ENCODE peak calls at places on chromosomes 12 and 14, in eight cellular contexts. One of them, this sample, is unnamed.

GRCh38 chr12:106345739-106346138 is 11.8 kb upstream of the POLR3B start:
- DNase-seq in hippocampal formation: peak
- DNase-seq in HCEC 1CT: peak
- DNase-seq in T-helper 9 cell: no peak
- DNase-seq in colonic mucosa: peak
- DNase-seq in Caco-2: peak
- DNase-seq in body of pancreas: peak
- DNase-seq in KG1: no peak
- DNase-seq in this sample: peak

GRCh38 chr14:38203929-38204716 is 3.6 kb upstream of the SSTR1 start:
- DNase-seq in T-helper 9 cell: no peak
- DNase-seq in colonic mucosa: no peak
- DNase-seq in body of pancreas: no peak
- DNase-seq in hippocampal formation: no peak
- DNase-seq in HCEC 1CT: no peak
- DNase-seq in KG1: no peak
- DNase-seq in Caco-2: no peak
- DNase-seq in this sample: no peak

GRCh38 chr12:23222801-23223200 is 597.8 kb downstream of the ETNK1 start:
- DNase-seq in hippocampal formation: no peak
- DNase-seq in colonic mucosa: no peak
- DNase-seq in body of pancreas: no peak
- DNase-seq in Caco-2: no peak
- DNase-seq in HCEC 1CT: no peak
- DNase-seq in KG1: no peak
- DNase-seq in T-helper 9 cell: no peak
- DNase-seq in this sample: no peak

GRCh38 chr12:117671734-117672133 is 297.1 kb downstream of the KSR2 start:
- DNase-seq in Caco-2: peak
- DNase-seq in T-helper 9 cell: no peak
- DNase-seq in colonic mucosa: no peak
- DNase-seq in KG1: no peak
- DNase-seq in body of pancreas: peak
- DNase-seq in HCEC 1CT: no peak
- DNase-seq in hippocampal formation: peak
- DNase-seq in this sample: peak

GRCh38 chr14:64412237-64412636 is 24.1 kb downstream of the MTHFD1 start:
- DNase-seq in body of pancreas: no peak
- DNase-seq in hippocampal formation: no peak
- DNase-seq in colonic mucosa: no peak
- DNase-seq in HCEC 1CT: no peak
- DNase-seq in KG1: no peak
- DNase-seq in Caco-2: no peak
- DNase-seq in T-helper 9 cell: no peak
- DNase-seq in this sample: no peak

GRCh38 chr14:44960146-44960545 is 1.6 kb downstream of the KLHL28 start:
- DNase-seq in KG1: no peak
- DNase-seq in Caco-2: no peak
- DNase-seq in body of pancreas: no peak
- DNase-seq in hippocampal formation: no peak
- DNase-seq in HCEC 1CT: no peak
- DNase-seq in colonic mucosa: no peak
- DNase-seq in T-helper 9 cell: no peak
- DNase-seq in this sample: no peak

GRCh38 chr12:65415826-65416225 is 137.3 kb downstream of the MSRB3 start:
- DNase-seq in T-helper 9 cell: no peak
- DNase-seq in KG1: no peak
- DNase-seq in body of pancreas: no peak
- DNase-seq in hippocampal formation: no peak
- DNase-seq in colonic mucosa: no peak
- DNase-seq in Caco-2: no peak
- DNase-seq in HCEC 1CT: peak
- DNase-seq in this sample: peak

GRCh38 chr14:92962831-92963095 is 39.8 kb downstream of the CHGA start:
- DNase-seq in T-helper 9 cell: no peak
- DNase-seq in hippocampal formation: no peak
- DNase-seq in Caco-2: no peak
- DNase-seq in colonic mucosa: no peak
- DNase-seq in body of pancreas: no peak
- DNase-seq in KG1: no peak
- DNase-seq in HCEC 1CT: no peak
- DNase-seq in this sample: no peak

GRCh38 chr14:61585598-61586538 is 109.4 kb upstream of the HIF1A start:
- DNase-seq in KG1: no peak
- DNase-seq in hippocampal formation: no peak
- DNase-seq in Caco-2: no peak
- DNase-seq in T-helper 9 cell: no peak
- DNase-seq in body of pancreas: peak
- DNase-seq in colonic mucosa: peak
- DNase-seq in HCEC 1CT: peak
- DNase-seq in this sample: peak

GRCh38 chr14:104510794-104511611 is 68.6 kb upstream of the C14orf180 start:
- DNase-seq in Caco-2: no peak
- DNase-seq in colonic mucosa: no peak
- DNase-seq in body of pancreas: no peak
- DNase-seq in KG1: no peak
- DNase-seq in T-helper 9 cell: no peak
- DNase-seq in HCEC 1CT: no peak
- DNase-seq in hippocampal formation: peak
- DNase-seq in this sample: no peak

GRCh38 chr12:93911436-93911835 is 234.3 kb downstream of the CRADD start:
- DNase-seq in Caco-2: no peak
- DNase-seq in hippocampal formation: no peak
- DNase-seq in body of pancreas: no peak
- DNase-seq in KG1: no peak
- DNase-seq in T-helper 9 cell: no peak
- DNase-seq in HCEC 1CT: no peak
- DNase-seq in colonic mucosa: no peak
- DNase-seq in this sample: no peak

GRCh38 chr12:54300732-54301427 is at the start of gene NFE2:
- DNase-seq in KG1: no peak
- DNase-seq in HCEC 1CT: peak
- DNase-seq in T-helper 9 cell: peak
- DNase-seq in hippocampal formation: no peak
- DNase-seq in colonic mucosa: peak
- DNase-seq in body of pancreas: peak
- DNase-seq in Caco-2: peak
- DNase-seq in this sample: peak

GRCh38 chr14:92507174-92507768 is 6.3 kb upstream of the RIN3 start:
- DNase-seq in Caco-2: no peak
- DNase-seq in KG1: no peak
- DNase-seq in HCEC 1CT: no peak
- DNase-seq in colonic mucosa: peak
- DNase-seq in T-helper 9 cell: no peak
- DNase-seq in body of pancreas: peak
- DNase-seq in hippocampal formation: no peak
- DNase-seq in this sample: no peak

GRCh38 chr14:88618476-88618875 is 55.6 kb downstream of the ZC3H14 start:
- DNase-seq in KG1: no peak
- DNase-seq in colonic mucosa: no peak
- DNase-seq in HCEC 1CT: no peak
- DNase-seq in T-helper 9 cell: no peak
- DNase-seq in Caco-2: peak
- DNase-seq in body of pancreas: no peak
- DNase-seq in hippocampal formation: no peak
- DNase-seq in this sample: no peak

GRCh38 chr14:98200621-98201020 is 1071.4 kb downstream of the BCL11B start:
- DNase-seq in HCEC 1CT: no peak
- DNase-seq in colonic mucosa: no peak
- DNase-seq in body of pancreas: no peak
- DNase-seq in KG1: no peak
- DNase-seq in Caco-2: no peak
- DNase-seq in hippocampal formation: no peak
- DNase-seq in T-helper 9 cell: no peak
- DNase-seq in this sample: no peak

GRCh38 chr12:111505601-111506036 is 93.5 kb downstream of the ATXN2 start:
- DNase-seq in KG1: no peak
- DNase-seq in Caco-2: no peak
- DNase-seq in colonic mucosa: no peak
- DNase-seq in body of pancreas: no peak
- DNase-seq in hippocampal formation: no peak
- DNase-seq in T-helper 9 cell: no peak
- DNase-seq in HCEC 1CT: peak
- DNase-seq in this sample: peak

GRCh38 chr12:49944718-49945117 is 5.8 kb upstream of the AQP2 start:
- DNase-seq in hippocampal formation: no peak
- DNase-seq in HCEC 1CT: no peak
- DNase-seq in Caco-2: no peak
- DNase-seq in body of pancreas: no peak
- DNase-seq in KG1: no peak
- DNase-seq in colonic mucosa: no peak
- DNase-seq in T-helper 9 cell: no peak
- DNase-seq in this sample: no peak

GRCh38 chr12:127052491-127053232 is 1214.3 kb upstream of the TMEM132C start:
- DNase-seq in body of pancreas: no peak
- DNase-seq in hippocampal formation: no peak
- DNase-seq in Caco-2: no peak
- DNase-seq in T-helper 9 cell: no peak
- DNase-seq in KG1: no peak
- DNase-seq in HCEC 1CT: peak
- DNase-seq in colonic mucosa: no peak
- DNase-seq in this sample: peak

GRCh38 chr14:71400821-71401447 is 493.7 kb downstream of the PCNX1 start:
- DNase-seq in body of pancreas: no peak
- DNase-seq in hippocampal formation: no peak
- DNase-seq in Caco-2: no peak
- DNase-seq in KG1: no peak
- DNase-seq in HCEC 1CT: no peak
- DNase-seq in T-helper 9 cell: no peak
- DNase-seq in colonic mucosa: no peak
- DNase-seq in this sample: no peak

GRCh38 chr12:94867066-94867855 is 136.2 kb downstream of the NDUFA12 start:
- DNase-seq in body of pancreas: no peak
- DNase-seq in HCEC 1CT: peak
- DNase-seq in Caco-2: no peak
- DNase-seq in KG1: no peak
- DNase-seq in colonic mucosa: no peak
- DNase-seq in hippocampal formation: no peak
- DNase-seq in T-helper 9 cell: no peak
- DNase-seq in this sample: peak

GRCh38 chr14:52458721-52459085 is 93.6 kb downstream of the TXNDC16 start:
- DNase-seq in hippocampal formation: no peak
- DNase-seq in colonic mucosa: no peak
- DNase-seq in HCEC 1CT: peak
- DNase-seq in T-helper 9 cell: no peak
- DNase-seq in body of pancreas: no peak
- DNase-seq in KG1: no peak
- DNase-seq in Caco-2: no peak
- DNase-seq in this sample: no peak

GRCh38 chr12:125324861-125325260 is 259.6 kb downstream of the AACS start:
- DNase-seq in Caco-2: no peak
- DNase-seq in T-helper 9 cell: no peak
- DNase-seq in KG1: no peak
- DNase-seq in HCEC 1CT: no peak
- DNase-seq in colonic mucosa: no peak
- DNase-seq in body of pancreas: no peak
- DNase-seq in hippocampal formation: no peak
- DNase-seq in this sample: no peak

GRCh38 chr12:28457785-28458184 is 267.5 kb downstream of the CCDC91 start:
- DNase-seq in HCEC 1CT: no peak
- DNase-seq in colonic mucosa: no peak
- DNase-seq in hippocampal formation: no peak
- DNase-seq in Caco-2: no peak
- DNase-seq in KG1: no peak
- DNase-seq in body of pancreas: no peak
- DNase-seq in T-helper 9 cell: no peak
- DNase-seq in this sample: no peak

GRCh38 chr12:104623920-104624319 is 167.2 kb downstream of the CHST11 start:
- DNase-seq in HCEC 1CT: no peak
- DNase-seq in Caco-2: no peak
- DNase-seq in body of pancreas: no peak
- DNase-seq in T-helper 9 cell: no peak
- DNase-seq in KG1: no peak
- DNase-seq in colonic mucosa: no peak
- DNase-seq in hippocampal formation: no peak
- DNase-seq in this sample: no peak

GRCh38 chr14:85415015-85415712 is 114.8 kb upstream of the FLRT2 start:
- DNase-seq in Caco-2: peak
- DNase-seq in body of pancreas: peak
- DNase-seq in colonic mucosa: peak
- DNase-seq in hippocampal formation: no peak
- DNase-seq in T-helper 9 cell: no peak
- DNase-seq in HCEC 1CT: peak
- DNase-seq in KG1: no peak
- DNase-seq in this sample: peak

GRCh38 chr12:45648070-45648469 is 81.4 kb upstream of the ARID2 start:
- DNase-seq in hippocampal formation: no peak
- DNase-seq in HCEC 1CT: no peak
- DNase-seq in KG1: no peak
- DNase-seq in body of pancreas: peak
- DNase-seq in colonic mucosa: peak
- DNase-seq in Caco-2: no peak
- DNase-seq in T-helper 9 cell: no peak
- DNase-seq in this sample: no peak

GRCh38 chr12:94575645-94576393 is 74.5 kb downstream of the TMCC3 start:
- DNase-seq in hippocampal formation: no peak
- DNase-seq in body of pancreas: no peak
- DNase-seq in KG1: no peak
- DNase-seq in HCEC 1CT: no peak
- DNase-seq in Caco-2: no peak
- DNase-seq in T-helper 9 cell: no peak
- DNase-seq in colonic mucosa: no peak
- DNase-seq in this sample: no peak

GRCh38 chr14:23638414-23639047 is 2.4 kb downstream of the DHRS2 start:
- DNase-seq in hippocampal formation: no peak
- DNase-seq in body of pancreas: no peak
- DNase-seq in T-helper 9 cell: no peak
- DNase-seq in KG1: no peak
- DNase-seq in colonic mucosa: no peak
- DNase-seq in Caco-2: no peak
- DNase-seq in HCEC 1CT: no peak
- DNase-seq in this sample: no peak

GRCh38 chr14:58805057-58805456 is 167.3 kb downstream of the DACT1 start:
- DNase-seq in KG1: no peak
- DNase-seq in HCEC 1CT: no peak
- DNase-seq in colonic mucosa: no peak
- DNase-seq in body of pancreas: peak
- DNase-seq in hippocampal formation: no peak
- DNase-seq in T-helper 9 cell: no peak
- DNase-seq in Caco-2: no peak
- DNase-seq in this sample: no peak

GRCh38 chr12:118981285-118982201 is at the start of gene SRRM4:
- DNase-seq in HCEC 1CT: no peak
- DNase-seq in colonic mucosa: no peak
- DNase-seq in T-helper 9 cell: no peak
- DNase-seq in body of pancreas: no peak
- DNase-seq in KG1: no peak
- DNase-seq in Caco-2: peak
- DNase-seq in hippocampal formation: peak
- DNase-seq in this sample: no peak

This sample was measured in HFFc6.